ENCODE peak calls at places on chromosomes 2 and 18, in six cellular contexts. Y, M, B, C, O and J are unnamed samples.
A peak's percentile ranks its signal among the peaks of the same experiment; 100 is the strongest.

GRCh38 chr2:224910535-224910934 is 131.7 kb downstream of the DOCK10 start:
- DNase-seq in Y (no peak), M (peak; percentile 14), B (no peak), C (no peak), O (peak; percentile 41), J (no peak)

GRCh38 chr2:239930871-239931771 is 94.0 kb downstream of the NDUFA10 start:
- DNase-seq in Y (no peak), M (no peak), B (peak; percentile 37), C (peak; percentile 46), O (peak; percentile 6), J (no peak)

GRCh38 chr2:234488913-234489451 is 7.9 kb downstream of the ARL4C start:
- DNase-seq in Y (no peak), M (no peak), B (no peak), C (peak; percentile 25), O (no peak), J (no peak)

GRCh38 chr2:129907256-129907973 is 72.1 kb upstream of the RAB6C start:
- DNase-seq in Y (no peak), M (no peak), B (no peak), C (no peak), O (no peak), J (no peak)

GRCh38 chr2:62472321-62472720 is 33.7 kb downstream of the TMEM17 start:
- DNase-seq in Y (no peak), M (no peak), B (no peak), C (no peak), O (no peak), J (no peak)

GRCh38 chr18:59748628-59749360 is 51.6 kb upstream of the CCBE1 start:
- DNase-seq in Y (no peak), M (no peak), B (no peak), C (no peak), O (no peak), J (no peak)

GRCh38 chr18:13061630-13062189 is 70.5 kb downstream of the CEP192 start:
- DNase-seq in Y (no peak), M (no peak), B (no peak), C (no peak), O (no peak), J (no peak)

GRCh38 chr18:74804677-74805076 is 207.0 kb downstream of the ZNF407 start:
- DNase-seq in Y (peak; percentile 19), M (peak; percentile 35), B (no peak), C (no peak), O (no peak), J (peak; percentile 14)

GRCh38 chr2:109388018-109388417 is 225.7 kb downstream of the SEPTIN10 start:
- DNase-seq in Y (no peak), M (no peak), B (peak; percentile 12), C (no peak), O (no peak), J (no peak)

GRCh38 chr18:58024139-58024538 is 19.9 kb upstream of the NEDD4L start:
- DNase-seq in Y (no peak), M (no peak), B (no peak), C (no peak), O (no peak), J (no peak)

GRCh38 chr18:27723168-27723567 is 453.8 kb downstream of the CDH2 start:
- DNase-seq in Y (no peak), M (no peak), B (no peak), C (no peak), O (no peak), J (no peak)

GRCh38 chr2:191638079-191638801 is 39.7 kb upstream of the NABP1 start:
- DNase-seq in Y (no peak), M (peak; percentile 32), B (no peak), C (no peak), O (no peak), J (peak; percentile 1)

GRCh38 chr2:201938816-201939180 is 94.9 kb upstream of the FZD7 start:
- DNase-seq in Y (no peak), M (no peak), B (no peak), C (no peak), O (no peak), J (no peak)

GRCh38 chr2:238260879-238261278 is 21.0 kb upstream of the HES6 start:
- DNase-seq in Y (peak; percentile 42), M (no peak), B (peak; percentile 63), C (no peak), O (no peak), J (no peak)

GRCh38 chr2:37658682-37659081 is 12.8 kb downstream of the CDC42EP3 start:
- DNase-seq in Y (no peak), M (peak; percentile 71), B (no peak), C (no peak), O (no peak), J (no peak)

GRCh38 chr2:233152541-233152940 is 92.4 kb downstream of the INPP5D start:
- DNase-seq in Y (peak; percentile 68), M (no peak), B (peak; percentile 78), C (no peak), O (peak; percentile 53), J (no peak)

GRCh38 chr18:44841221-44841620 is 160.5 kb downstream of the SETBP1 start:
- DNase-seq in Y (no peak), M (no peak), B (no peak), C (no peak), O (no peak), J (no peak)

GRCh38 chr18:62723666-62724281 is 8.4 kb downstream of the PHLPP1 start:
- DNase-seq in Y (no peak), M (no peak), B (no peak), C (no peak), O (no peak), J (no peak)

GRCh38 chr2:117523267-117523666 is 291.2 kb upstream of the DDX18 start:
- DNase-seq in Y (peak; percentile 79), M (no peak), B (peak; percentile 80), C (peak; percentile 70), O (peak; percentile 39), J (no peak)

GRCh38 chr2:121155502-121156056 is 129.4 kb downstream of the TFCP2L1 start:
- DNase-seq in Y (no peak), M (no peak), B (no peak), C (no peak), O (no peak), J (no peak)

GRCh38 chr2:54471221-54471711 is 15.1 kb downstream of the SPTBN1 start:
- DNase-seq in Y (peak; percentile 92), M (no peak), B (no peak), C (no peak), O (peak; percentile 81), J (no peak)

GRCh38 chr2:86015006-86015405 is 90.7 kb downstream of the POLR1A start:
- DNase-seq in Y (no peak), M (no peak), B (no peak), C (peak; percentile 29), O (no peak), J (no peak)

GRCh38 chr2:28346587-28346986 is 46.1 kb upstream of the FOSL2 start:
- DNase-seq in Y (no peak), M (no peak), B (no peak), C (peak; percentile 76), O (no peak), J (no peak)

GRCh38 chr18:21484851-21485636 is 115.5 kb downstream of the ESCO1 start:
- DNase-seq in Y (no peak), M (no peak), B (no peak), C (no peak), O (no peak), J (no peak)

GRCh38 chr2:197539734-197540133 is 23.9 kb downstream of the MOB4 start:
- DNase-seq in Y (no peak), M (no peak), B (no peak), C (no peak), O (no peak), J (no peak)

DNA sequence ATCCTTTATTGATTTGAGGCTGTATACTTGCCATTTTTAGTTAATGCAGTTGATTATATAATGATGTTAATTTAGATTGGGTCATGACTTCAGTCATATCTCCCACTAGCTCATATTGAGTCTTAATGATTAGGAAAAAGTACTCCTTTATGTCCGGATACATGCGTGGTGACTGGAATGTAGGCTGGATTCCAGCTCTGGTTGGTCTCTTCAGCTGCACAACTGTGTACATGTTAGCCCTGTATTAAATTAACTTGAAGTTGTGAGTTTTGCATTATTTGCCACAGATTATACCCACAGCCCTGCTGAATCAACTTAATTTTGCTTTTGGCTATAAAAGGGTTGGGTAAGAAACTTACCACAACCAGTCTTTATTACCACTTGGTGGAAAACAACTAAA is 22.5 kb downstream of the MOB4 start:
- DNase-seq in Y (no peak), M (no peak), B (no peak), C (no peak), O (no peak), J (no peak)
- H3K36me3 ChIP-seq in Y (peaks cover 29% of the 10 kb centered on the region), M (no peaks in the 10 kb centered on the region), B (peaks cover 73% of the 10 kb centered on the region), C (peaks cover 57% of the 10 kb centered on the region), O (peaks cover 33% of the 10 kb centered on the region), J (peaks cover 10% of the 10 kb centered on the region)

DNA sequence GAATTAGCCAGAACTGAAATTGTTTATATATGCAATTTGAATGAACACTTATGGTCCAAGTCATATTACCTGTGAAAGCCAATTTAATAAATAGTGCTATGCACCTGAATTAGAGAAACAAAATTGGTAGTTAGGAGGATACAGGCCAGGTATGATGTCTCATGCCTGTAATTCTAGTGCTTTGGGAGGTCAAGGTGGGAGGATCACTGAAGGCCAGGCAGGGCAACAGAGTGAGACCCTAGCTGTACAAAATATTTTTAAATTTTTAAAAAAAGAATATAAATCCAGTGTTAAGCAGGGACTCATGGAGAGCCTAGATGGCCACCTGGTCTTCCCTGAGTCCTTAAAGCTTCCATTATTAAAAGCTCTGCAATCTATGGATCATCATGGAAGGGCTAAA is 7.3 kb upstream of the PSTPIP2 start:
- DNase-seq in Y (no peak), M (no peak), B (no peak), C (no peak), O (no peak), J (no peak)
- H3K36me3 ChIP-seq in Y (peaks cover 22% of the 10 kb centered on the region), M (peaks cover 3% of the 10 kb centered on the region), B (peaks cover 65% of the 10 kb centered on the region), C (peaks cover 61% of the 10 kb centered on the region), O (peaks cover 62% of the 10 kb centered on the region), J (peaks cover 15% of the 10 kb centered on the region)

GRCh38 chr2:143632751-143633374 is 503.6 kb downstream of the ARHGAP15 start:
- DNase-seq in Y (peak; percentile 28), M (no peak), B (no peak), C (no peak), O (no peak), J (no peak)

GRCh38 chr2:143635302-143635701 is 506.1 kb downstream of the ARHGAP15 start:
- DNase-seq in Y (peak; percentile 6), M (no peak), B (no peak), C (no peak), O (no peak), J (no peak)

GRCh38 chr2:143635936-143636335 is 506.7 kb downstream of the ARHGAP15 start:
- DNase-seq in Y (no peak), M (no peak), B (no peak), C (no peak), O (no peak), J (no peak)
- H3K36me3 ChIP-seq in Y (no peaks in the 10 kb centered on the region), M (no peaks in the 10 kb centered on the region), B (no peaks in the 10 kb centered on the region), C (no peaks in the 10 kb centered on the region), O (no peaks in the 10 kb centered on the region), J (no peaks in the 10 kb centered on the region)

GRCh38 chr2:3344897-3345296 is 32.7 kb downstream of the EIPR1 start:
- DNase-seq in Y (no peak), M (no peak), B (no peak), C (no peak), O (peak; percentile 33), J (no peak)

GRCh38 chr2:3345621-3346020 is 32.0 kb downstream of the EIPR1 start:
- DNase-seq in Y (no peak), M (no peak), B (no peak), C (no peak), O (no peak), J (no peak)

GRCh38 chr2:3349211-3349693 is 28.4 kb downstream of the EIPR1 start:
- DNase-seq in Y (no peak), M (no peak), B (no peak), C (no peak), O (no peak), J (no peak)

GRCh38 chr2:3343012-3343411 is 34.6 kb downstream of the EIPR1 start:
- DNase-seq in Y (no peak), M (no peak), B (no peak), C (no peak), O (no peak), J (no peak)

GRCh38 chr2:3348771-3349170 is 28.8 kb downstream of the EIPR1 start:
- DNase-seq in Y (no peak), M (no peak), B (no peak), C (no peak), O (no peak), J (no peak)
- H3K36me3 ChIP-seq in Y (no peaks in the 10 kb centered on the region), M (no peaks in the 10 kb centered on the region), B (no peaks in the 10 kb centered on the region), C (peaks cover 15% of the 10 kb centered on the region), O (no peaks in the 10 kb centered on the region), J (peaks cover under 1% of the 10 kb centered on the region)